ENCODE peak calls at places on chromosomes 5 and 9, in six cellular contexts. X is GM23338, W is Peyer's patch, I is colonic mucosa, M is H9, H is DND-41. B is an unnamed sample.
A peak's percentile ranks its signal among the peaks of the same experiment; 100 is the strongest.

GRCh38 chr9:131382850-131383729 is 10.8 kb upstream of the PRRC2B start:
- DNase-seq in X (peak; percentile 95), W (no peak), I (no peak), M (peak; percentile 79), H (no peak), B (no peak)

GRCh38 chr9:127174386-127175318 is 52.2 kb upstream of the ANGPTL2 start:
- DNase-seq in X (no peak), W (no peak), I (no peak), M (peak; percentile 22), H (no peak), B (no peak)

GRCh38 chr5:6659941-6660684 is 26.9 kb downstream of the SRD5A1 start:
- DNase-seq in X (no peak), W (peak; percentile 76), I (no peak), M (no peak), H (peak; percentile 15), B (no peak)

GRCh38 chr9:75067894-75068293 is 20.1 kb downstream of the NMRK1 start:
- DNase-seq in X (no peak), W (no peak), I (no peak), M (no peak), H (no peak), B (no peak)

GRCh38 chr5:152462021-152462721 is 57.1 kb upstream of the NMUR2 start:
- DNase-seq in X (no peak), W (no peak), I (no peak), M (no peak), H (no peak), B (no peak)

GRCh38 chr5:146909496-146910068 is 31.0 kb upstream of the PPP2R2B start:
- DNase-seq in X (no peak), W (no peak), I (no peak), M (no peak), H (no peak), B (no peak)

GRCh38 chr5:145062280-145062679 is 772.9 kb downstream of the PRELID2 start:
- DNase-seq in X (no peak), W (no peak), I (no peak), M (no peak), H (no peak), B (no peak)

GRCh38 chr5:83900307-83900706 is 179.7 kb upstream of the HAPLN1 start:
- DNase-seq in X (peak; percentile 11), W (no peak), I (no peak), M (peak; percentile 33), H (no peak), B (no peak)

GRCh38 chr5:140821375-140822280 is at the start of gene PCDHA5:
- DNase-seq in X (peak; percentile 43), W (no peak), I (no peak), M (no peak), H (no peak), B (no peak)

GRCh38 chr5:66410056-66410455 is 186.1 kb upstream of the MAST4 start:
- DNase-seq in X (no peak), W (no peak), I (no peak), M (no peak), H (no peak), B (no peak)

GRCh38 chr5:119926301-119926700 is 296.9 kb downstream of the FAM170A start:
- DNase-seq in X (no peak), W (no peak), I (no peak), M (no peak), H (no peak), B (no peak)

GRCh38 chr5:74686962-74687751 is 2.1 kb downstream of the HEXB start:
- DNase-seq in X (no peak), W (no peak), I (no peak), M (no peak), H (no peak), B (no peak)

GRCh38 chr9:33449715-33450114 is 2.3 kb upstream of the AQP3 start:
- DNase-seq in X (no peak), W (no peak), I (no peak), M (no peak), H (no peak), B (no peak)

GRCh38 chr5:74766348-74766886 is 500 bp downstream of the GFM2 start:
- DNase-seq in X (peak; percentile 72), W (no peak), I (peak; percentile 24), M (no peak), H (peak; percentile 22), B (no peak)

GRCh38 chr5:136064510-136064909 is 35.7 kb downstream of the TGFBI start:
- DNase-seq in X (no peak), W (no peak), I (no peak), M (peak; percentile 32), H (no peak), B (no peak)

GRCh38 chr5:24643880-24644279 is 898 bp downstream of the CDH10 start:
- DNase-seq in X (no peak), W (no peak), I (no peak), M (no peak), H (no peak), B (no peak)

GRCh38 chr9:114156658-114157421 is 1.5 kb downstream of the COL27A1 start:
- DNase-seq in X (peak; percentile 63), W (no peak), I (peak; percentile 43), M (peak; percentile 55), H (peak; percentile 7), B (no peak)

GRCh38 chr9:68728731-68729130 is 23.7 kb downstream of the PIP5K1B start:
- DNase-seq in X (no peak), W (no peak), I (no peak), M (no peak), H (no peak), B (no peak)

GRCh38 chr5:170638454-170639220 is 134.8 kb downstream of the KCNIP1 start:
- DNase-seq in X (peak; percentile 94), W (no peak), I (peak; percentile 67), M (peak; percentile 88), H (peak; percentile 72), B (peak; percentile 37)

GRCh38 chr5:60323596-60323995 is 376.4 kb downstream of the DEPDC1B start:
- DNase-seq in X (peak; percentile 57), W (no peak), I (no peak), M (peak; percentile 45), H (no peak), B (no peak)

GRCh38 chr5:134524219-134524825 is 1.1 kb upstream of the JADE2 start:
- DNase-seq in X (peak; percentile 97), W (peak; percentile 91), I (peak; percentile 90), M (peak; percentile 91), H (peak; percentile 90), B (peak; percentile 70)

GRCh38 chr5:108529381-108529780 is 147.5 kb upstream of the FBXL17 start:
- DNase-seq in X (no peak), W (no peak), I (no peak), M (no peak), H (no peak), B (no peak)

GRCh38 chr5:87825583-87825982 is 412.9 kb upstream of the CCNH start:
- DNase-seq in X (peak; percentile 7), W (no peak), I (no peak), M (no peak), H (no peak), B (no peak)

GRCh38 chr5:141412853-141413539 is at the start of gene PCDHGA10:
- DNase-seq in X (peak; percentile 92), W (no peak), I (peak; percentile 67), M (peak; percentile 73), H (peak; percentile 50), B (peak; percentile 33)

GRCh38 chr5:111948517-111948916 is 191.5 kb upstream of the NREP start:
- DNase-seq in X (no peak), W (no peak), I (no peak), M (no peak), H (no peak), B (no peak)

DNA sequence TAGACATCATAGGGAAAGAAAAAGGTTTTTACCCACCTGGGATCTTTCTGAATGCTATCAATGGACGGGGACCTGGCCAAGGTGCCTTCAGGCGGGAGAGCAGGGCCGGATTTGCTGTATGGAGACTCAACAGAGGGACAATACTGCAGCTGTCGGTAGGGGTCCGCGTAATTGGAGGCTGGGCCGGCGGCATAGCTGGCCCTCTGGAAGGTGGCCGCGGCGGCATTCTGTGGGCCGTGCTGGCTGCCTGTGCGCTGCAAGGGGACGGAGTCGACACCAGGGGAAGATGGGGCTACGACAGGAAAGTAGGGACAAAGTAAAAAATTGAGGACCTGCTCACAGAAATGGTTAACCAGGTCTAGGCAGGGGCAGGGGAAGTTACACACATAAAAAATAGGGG is 557.9 kb downstream of the CTNND2 start:
- DNase-seq in X (peak; percentile 61), W (no peak), I (no peak), M (peak; percentile 82), H (no peak), B (no peak)
- H3K27me3 ChIP-seq in X (no peaks in the 10 kb centered on the region), W (no peaks in the 10 kb centered on the region), I (no peaks in the 10 kb centered on the region), M (no peaks in the 10 kb centered on the region), H (no peaks in the 10 kb centered on the region), B (peaks cover 2% of the 10 kb centered on the region)

DNA sequence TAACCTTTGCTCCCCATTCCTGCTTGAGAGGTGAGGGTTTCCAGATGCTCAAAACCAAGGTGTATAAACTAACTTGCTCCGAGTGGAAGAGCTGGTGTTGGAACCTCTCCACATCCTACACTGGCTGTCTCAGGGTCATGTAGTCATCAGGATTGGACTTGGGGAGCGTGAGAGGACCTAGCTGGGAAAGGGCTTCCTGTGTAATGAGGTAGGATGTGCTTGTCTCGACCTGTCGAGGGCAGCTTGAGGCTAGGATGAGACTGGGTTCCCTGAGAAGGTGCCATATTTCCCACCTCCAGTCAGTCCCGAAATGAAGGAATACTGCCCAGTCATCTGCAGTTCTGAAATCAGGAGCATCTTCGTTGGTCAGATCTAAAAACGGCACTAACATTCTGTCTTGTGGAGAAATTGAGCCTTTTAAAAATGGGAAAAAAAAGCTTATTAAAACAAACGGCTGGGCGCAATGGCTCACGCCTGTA is 1.3 kb downstream of the CCNI2 start:
- DNase-seq in X (no peak), W (no peak), I (no peak), M (no peak), H (no peak), B (no peak)
- TF ChIP-seq CTCF in X (no peak), W (no peak), I (no peak), M (no peak), H (no peak), B (no peak)

GRCh38 chr5:42949348-42950090 is 90.6 kb downstream of the ANXA2R start:
- DNase-seq in X (peak; percentile 50), W (no peak), I (peak; percentile 64), M (no peak), H (no peak), B (peak; percentile 58)
- H3K27me3 ChIP-seq in X (peaks cover 22% of the 10 kb centered on the region), W (no peaks in the 10 kb centered on the region), I (peaks cover 20% of the 10 kb centered on the region), M (no peaks in the 10 kb centered on the region), H (no peaks in the 10 kb centered on the region), B (no peaks in the 10 kb centered on the region)

DNA sequence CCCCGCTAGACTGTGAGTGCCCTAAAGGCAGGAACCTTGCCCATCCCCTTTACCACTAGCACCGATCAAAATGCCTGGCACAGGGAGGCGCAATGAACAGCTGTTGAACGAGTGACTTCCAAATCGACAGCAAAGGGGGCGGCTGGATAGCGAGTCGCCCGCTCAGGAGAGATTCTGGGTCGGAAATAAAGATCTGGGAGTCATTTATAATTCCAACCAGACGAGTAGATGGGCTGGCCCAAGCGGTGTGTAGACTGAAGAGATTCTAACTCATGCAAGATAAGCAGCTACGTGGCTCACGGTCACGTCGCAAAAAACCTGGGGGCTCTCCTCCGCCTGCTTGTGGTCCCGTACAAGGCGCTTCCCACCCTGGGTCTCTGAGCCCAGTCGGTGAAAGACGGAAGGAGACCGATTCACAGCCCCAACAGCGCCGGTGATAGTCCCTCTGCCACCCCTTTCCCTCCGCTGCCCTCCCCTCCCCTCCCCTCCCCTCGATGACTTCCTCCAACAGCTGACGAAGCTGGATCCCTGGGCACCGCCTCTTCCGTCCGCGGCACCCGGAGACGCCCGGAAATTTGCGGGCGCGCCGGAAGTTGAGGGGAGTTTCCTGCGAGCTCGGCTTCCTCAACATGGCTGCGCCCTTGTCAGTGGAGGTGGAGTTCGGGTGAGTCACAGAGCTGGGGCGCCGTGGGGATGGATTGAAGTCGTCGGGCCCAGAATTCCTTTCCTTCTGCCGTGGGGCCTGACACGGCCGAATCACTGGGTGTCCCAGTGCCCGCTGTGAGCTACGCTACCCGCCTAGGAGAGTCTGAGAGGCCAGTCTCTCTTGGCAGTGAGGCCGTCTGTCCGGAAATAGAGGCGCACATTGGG is at the start of gene URM1:
- DNase-seq in X (peak; percentile 97), W (peak; percentile 98), I (peak; percentile 98), M (peak; percentile 97), H (peak; percentile 96), B (peak; percentile 93)
- TF ChIP-seq CTCF in X (no peak), W (no peak), I (no peak), M (no peak), H (peak; percentile 18), B (no peak)

B was measured in CD4-positive, alpha-beta T cell.